ENCODE peak calls at places on chromosomes 1 and 21, in five cellular contexts. U is right cardiac atrium, I is T follicular helper cell, Y is psoas muscle, Q is kidney epithelial cell. W is an unnamed sample.

GRCh38 chr1:22662318-22662717 is 9.3 kb downstream of the C1QB start:
- DNase-seq in U (no peak), I (no peak), Y (no peak), Q (no peak), W (no peak)

GRCh38 chr1:222910699-222911098 is 95.9 kb downstream of the DISP1 start:
- DNase-seq in U (no peak), I (no peak), Y (no peak), Q (no peak), W (no peak)

GRCh38 chr1:75643460-75643859 is 32.5 kb upstream of the SLC44A5 start:
- DNase-seq in U (no peak), I (no peak), Y (no peak), Q (no peak), W (no peak)

GRCh38 chr1:165053273-165053835 is 303.2 kb downstream of the LMX1A start:
- DNase-seq in U (no peak), I (no peak), Y (no peak), Q (no peak), W (no peak)

GRCh38 chr1:239368436-239369109 is 17.8 kb upstream of the CHRM3 start:
- DNase-seq in U (no peak), I (no peak), Y (no peak), Q (no peak), W (no peak)

GRCh38 chr1:111419037-111419436 is 8.5 kb downstream of the OVGP1 start:
- DNase-seq in U (no peak), I (no peak), Y (no peak), Q (no peak), W (no peak)

GRCh38 chr21:44418876-44419230 is 36.5 kb upstream of the LRRC3 start:
- DNase-seq in U (no peak), I (no peak), Y (no peak), Q (no peak), W (no peak)

GRCh38 chr1:86774305-86775304 is 70.2 kb downstream of the SH3GLB1 start:
- DNase-seq in U (peak), I (no peak), Y (peak), Q (peak), W (peak)

GRCh38 chr21:26934383-26934782 is 32.5 kb downstream of the ADAMTS5 start:
- DNase-seq in U (no peak), I (no peak), Y (no peak), Q (no peak), W (no peak)